ENCODE peak calls at places on chromosomes 12 and 14, in nine cellular contexts. B is uterus, H is tibial nerve, M is endothelial cell of umbilical vein, U is IMR-90, L is gastrocnemius medialis, K is A549, G is right lobe of liver, P is heart left ventricle. F is an unnamed sample.

GRCh38 chr14:60179296-60179924 is 14.2 kb upstream of the DHRS7 start:
- DNase-seq in U (peak; percentile 48), P (no peak), G (no peak), M (no peak), K (peak; percentile 21), B (no peak), H (no peak), L (peak; percentile 84), F (no peak)

GRCh38 chr12:45674181-45674580 is 55.3 kb upstream of the ARID2 start:
- DNase-seq in L (no peak), H (no peak), B (no peak), K (no peak), U (peak; percentile 26), M (no peak), P (no peak), G (no peak), F (no peak)

GRCh38 chr12:93108958-93109357 is 179.9 kb upstream of the EEA1 start:
- DNase-seq in G (no peak), B (no peak), U (peak; percentile 67), H (no peak), M (peak; percentile 50), L (no peak), P (no peak), K (no peak), F (no peak)

GRCh38 chr14:100531152-100531551 is 56.1 kb downstream of the BEGAIN start:
- DNase-seq in U (no peak), H (no peak), G (no peak), M (no peak), K (no peak), B (no peak), P (no peak), L (no peak), F (no peak)

GRCh38 chr14:105312973-105313372 is 1.6 kb upstream of the PACS2 start:
- DNase-seq in L (no peak), G (no peak), H (no peak), K (no peak), P (no peak), M (no peak), B (no peak), U (no peak), F (no peak)

GRCh38 chr12:25326326-25326725 is 75.6 kb upstream of the KRAS start:
- DNase-seq in P (no peak), K (no peak), B (no peak), G (no peak), L (no peak), H (no peak), M (no peak), U (no peak), F (no peak)

GRCh38 chr12:114168061-114168460 is 201.9 kb upstream of the RBM19 start:
- DNase-seq in L (no peak), K (no peak), U (peak; percentile 48), G (no peak), M (no peak), H (no peak), B (no peak), P (no peak), F (no peak)

GRCh38 chr14:101557811-101558738 is 3.2 kb upstream of the DIO3 start:
- DNase-seq in M (no peak), P (no peak), G (peak; percentile 56), L (peak; percentile 49), K (peak; percentile 62), B (peak; percentile 72), H (peak; percentile 46), U (no peak), F (peak; percentile 76)

GRCh38 chr12:108305520-108305919 is 33.6 kb downstream of the CMKLR1 start:
- DNase-seq in G (peak; percentile 66), H (peak; percentile 86), K (no peak), U (peak; percentile 71), B (peak; percentile 94), P (peak; percentile 95), M (no peak), L (peak; percentile 82), F (peak; percentile 47)

GRCh38 chr12:1993341-1993740 is 10.9 kb downstream of the DCP1B start:
- DNase-seq in K (peak; percentile 30), L (no peak), H (no peak), M (peak; percentile 64), P (no peak), U (peak; percentile 98), G (no peak), B (no peak), F (no peak)

GRCh38 chr12:70052931-70053497 is 190.2 kb upstream of the CNOT2 start:
- DNase-seq in B (peak; percentile 49), M (peak; percentile 63), L (peak; percentile 48), H (no peak), G (peak; percentile 19), K (peak; percentile 81), U (peak; percentile 67), P (peak; percentile 25), F (no peak)

GRCh38 chr12:108833757-108834472 is 23.5 kb downstream of the SSH1 start:
- DNase-seq in L (peak; percentile 47), B (peak; percentile 58), M (no peak), U (peak; percentile 83), P (peak; percentile 86), H (no peak), K (no peak), G (peak; percentile 76), F (no peak)

GRCh38 chr14:88792572-88793258 is at the start of gene EML5:
- DNase-seq in M (peak; percentile 76), L (peak; percentile 46), G (peak; percentile 91), P (peak; percentile 85), H (peak; percentile 50), B (peak; percentile 76), U (peak; percentile 73), K (peak; percentile 63), F (peak; percentile 96)
- TF ChIP-seq POLR2A in M (no peak), L (no peak), G (peak; percentile 51), P (no peak), H (no peak), B (peak; percentile 34), U (no peak), K (peak; percentile 46), F (peak; percentile 23)

DNA sequence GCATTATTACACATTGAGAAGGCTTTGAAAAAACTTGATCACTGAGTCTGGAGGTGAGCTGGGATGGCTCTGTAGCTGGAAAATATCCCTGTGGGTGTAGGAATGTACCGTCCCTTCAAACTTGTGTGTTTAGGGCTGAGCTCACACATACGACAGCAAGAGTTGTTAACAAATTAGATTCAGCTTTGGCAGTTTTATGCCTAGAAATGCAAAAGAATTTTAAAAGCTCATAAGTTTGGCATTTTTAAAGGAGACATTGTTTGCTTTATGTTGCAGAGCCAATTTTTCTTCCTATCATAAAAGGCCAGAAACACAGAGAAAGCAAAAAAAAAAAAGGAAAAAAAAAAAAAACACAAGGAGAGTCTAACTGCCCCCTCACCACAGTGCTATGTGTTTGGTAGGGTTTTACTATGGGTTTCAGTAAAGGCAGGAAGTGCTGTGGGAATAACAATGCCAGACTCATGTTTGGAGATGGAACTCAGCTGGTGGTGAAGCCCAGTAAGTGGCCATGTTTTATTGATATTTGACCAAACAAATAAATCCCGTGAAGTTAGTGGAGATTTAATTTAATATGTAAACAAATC is 78.4 kb downstream of the DAD1 start:
- DNase-seq in K (no peak), H (no peak), L (no peak), B (no peak), P (no peak), M (peak; percentile 28), G (no peak), U (peak; percentile 74), F (no peak)
- TF ChIP-seq POLR2A in K (no peak), H (no peak), L (no peak), B (no peak), P (no peak), M (no peak), G (no peak), U (no peak), F (no peak)

GRCh38 chr14:24272442-24272841 is 1.0 kb upstream of the RABGGTA start:
- DNase-seq in K (no peak), M (no peak), P (no peak), U (no peak), L (no peak), B (no peak), G (no peak), H (no peak), F (no peak)

GRCh38 chr14:24271834-24272263 is 452 bp upstream of the RABGGTA start:
- DNase-seq in H (no peak), M (no peak), K (no peak), L (no peak), P (no peak), G (no peak), B (no peak), U (no peak), F (no peak)

GRCh38 chr14:24269910-24270536 is 1.4 kb downstream of the RABGGTA start:
- DNase-seq in G (no peak), U (no peak), P (no peak), L (no peak), K (no peak), H (no peak), M (no peak), B (no peak), F (no peak)

GRCh38 chr14:24270537-24271133 is 762 bp downstream of the RABGGTA start:
- DNase-seq in U (no peak), K (no peak), L (no peak), B (no peak), G (no peak), M (no peak), P (no peak), H (no peak), F (no peak)

GRCh38 chr14:24271134-24271833 is at the start of gene RABGGTA:
- DNase-seq in P (peak; percentile 90), B (peak; percentile 75), M (peak; percentile 79), G (peak; percentile 91), H (peak; percentile 65), K (peak; percentile 93), L (peak; percentile 81), U (peak; percentile 83), F (peak; percentile 84)
- TF ChIP-seq POLR2A in P (no peak), B (peak; percentile 69), M (peak; percentile 81), G (peak; percentile 86), H (no peak), K (peak; percentile 42), L (peak; percentile 48), U (peak; percentile 63), F (no peak)

GRCh38 chr12:31749024-31749704 is 20.3 kb upstream of the AMN1 start:
- DNase-seq in K (peak; percentile 100), L (peak; percentile 46), B (peak; percentile 79), P (no peak), G (peak; percentile 50), U (peak; percentile 98), H (no peak), M (peak; percentile 98), F (no peak)
- TF ChIP-seq POLR2A in K (no peak), L (no peak), B (no peak), P (no peak), G (peak; percentile 33), U (no peak), H (no peak), M (peak; percentile 33), F (no peak)

GRCh38 chr12:89166525-89166934 is 185.8 kb downstream of the DUSP6 start:
- DNase-seq in G (no peak), K (peak; percentile 36), M (peak; percentile 93), U (peak; percentile 60), L (no peak), B (no peak), H (no peak), P (no peak), F (no peak)
- TF ChIP-seq POLR2A in G (no peak), K (no peak), M (no peak), U (no peak), L (no peak), B (no peak), H (no peak), P (no peak), F (no peak)